ENCODE peak calls at places on chromosomes 6 and 20, in five cellular contexts. Z, P, L, U and N are unnamed samples.

GRCh38 chr6:53896237-53896636 is 101.4 kb downstream of the LRRC1 start:
- DNase-seq in P (no peak), Z (no peak), L (peak), U (no peak), N (no peak)

GRCh38 chr20:16245879-16246278 is 327.4 kb downstream of the KIF16B start:
- DNase-seq in P (no peak), L (no peak), Z (no peak), U (no peak), N (no peak)

GRCh38 chr6:4370066-4370465 is 234.7 kb upstream of the ECI2 start:
- DNase-seq in Z (no peak), P (no peak), U (no peak), L (peak), N (no peak)

GRCh38 chr20:20548527-20549266 is 163.7 kb downstream of the RALGAPA2 start:
- DNase-seq in P (peak), U (no peak), Z (no peak), L (peak), N (no peak)

GRCh38 chr20:31515072-31515774 is 981 bp downstream of the HM13 start:
- DNase-seq in P (no peak), U (no peak), L (no peak), Z (no peak), N (no peak)

GRCh38 chr20:57467742-57468141 is 57.2 kb downstream of the CTCFL start:
- DNase-seq in L (no peak), U (no peak), P (no peak), Z (no peak), N (no peak)

GRCh38 chr20:4545526-4545925 is 176.2 kb upstream of the PRND start:
- DNase-seq in P (no peak), Z (no peak), U (no peak), L (no peak), N (no peak)

GRCh38 chr20:15012551-15012950 is 675.1 kb upstream of the FLRT3 start:
- DNase-seq in L (no peak), Z (no peak), U (no peak), P (no peak), N (no peak)

GRCh38 chr6:50843842-50844241 is 25.2 kb downstream of the TFAP2B start:
- DNase-seq in Z (no peak), U (peak), P (no peak), L (peak), N (no peak)

GRCh38 chr6:55512904-55513303 is 66.1 kb downstream of the HMGCLL1 start:
- DNase-seq in U (no peak), L (no peak), P (no peak), Z (no peak), N (no peak)

GRCh38 chr6:111841822-111842221 is 31.4 kb downstream of the FYN start:
- DNase-seq in Z (no peak), L (peak), P (no peak), U (no peak), N (peak)

GRCh38 chr20:59577037-59577808 is 27.1 kb upstream of the PHACTR3 start:
- DNase-seq in L (no peak), U (no peak), P (no peak), Z (no peak), N (no peak)

GRCh38 chr6:52509281-52510212 is 67.3 kb downstream of the TRAM2 start:
- DNase-seq in U (no peak), P (no peak), Z (no peak), L (no peak), N (no peak)

GRCh38 chr6:155093430-155093829 is 98.3 kb downstream of the TIAM2 start:
- DNase-seq in P (no peak), Z (no peak), L (no peak), U (no peak), N (no peak)

GRCh38 chr6:33904050-33904827 is 100.4 kb upstream of the MLN start:
- DNase-seq in Z (no peak), U (no peak), P (no peak), L (no peak), N (no peak)

GRCh38 chr6:160887616-160888015 is 104.0 kb upstream of the MAP3K4 start:
- DNase-seq in Z (no peak), U (no peak), P (no peak), L (no peak), N (no peak)

GRCh38 chr20:51802170-51802745 is at the start of gene SALL4:
- DNase-seq in Z (no peak), P (peak), U (peak), L (no peak), N (peak)

GRCh38 chr6:8234316-8234715 is 132.0 kb upstream of the EEF1E1 start:
- DNase-seq in Z (no peak), P (peak), L (no peak), U (no peak), N (no peak)

GRCh38 chr20:36097331-36097730 is 57.2 kb upstream of the EPB41L1 start:
- DNase-seq in P (no peak), U (no peak), Z (no peak), L (no peak), N (no peak)

GRCh38 chr6:56529594-56530191 is 113.0 kb downstream of the DST start:
- DNase-seq in L (no peak), U (no peak), P (no peak), Z (no peak), N (no peak)

GRCh38 chr6:160462551-160463109 is 114.5 kb downstream of the SLC22A3 start:
- DNase-seq in U (no peak), L (peak), Z (no peak), P (no peak), N (no peak)

GRCh38 chr6:14811760-14812428 is 434.0 kb upstream of the JARID2 start:
- DNase-seq in U (no peak), P (no peak), L (peak), Z (no peak), N (no peak)

GRCh38 chr6:166910601-166911000 is 45.7 kb downstream of the RNASET2 start:
- DNase-seq in P (no peak), U (no peak), L (peak), Z (no peak), N (no peak)

GRCh38 chr6:33417127-33417902 is 592 bp downstream of the CUTA start:
- DNase-seq in U (peak), L (peak), P (peak), Z (no peak), N (no peak)

GRCh38 chr20:50014570-50015562 is 32.1 kb downstream of the SNAI1 start:
- DNase-seq in L (no peak), P (peak), U (no peak), Z (no peak), N (peak)

GRCh38 chr20:10622657-10623418 is 51.0 kb downstream of the JAG1 start:
- DNase-seq in L (no peak), U (no peak), Z (no peak), P (no peak), N (no peak)

GRCh38 chr6:130886965-130887364 is 59.8 kb downstream of the SMLR1 start:
- DNase-seq in Z (no peak), U (no peak), P (no peak), L (no peak), N (no peak)

GRCh38 chr6:90008908-90009501 is 114.7 kb downstream of the GJA10 start:
- DNase-seq in L (peak), U (no peak), Z (no peak), P (no peak), N (no peak)

GRCh38 chr20:58693226-58694006 is 816 bp downstream of the NPEPL1 start:
- DNase-seq in Z (no peak), L (no peak), P (no peak), U (peak), N (no peak)

GRCh38 chr20:17650301-17650761 is 31.7 kb downstream of the RRBP1 start:
- DNase-seq in L (no peak), P (no peak), Z (no peak), U (no peak), N (no peak)

GRCh38 chr6:170116643-170117042 is 174.2 kb downstream of the DLL1 start:
- DNase-seq in U (peak), L (no peak), P (no peak), Z (no peak), N (no peak)

GRCh38 chr6:27593200-27593818 is 120.4 kb upstream of the ZNF184 start:
- DNase-seq in Z (no peak), P (no peak), U (no peak), L (peak), N (no peak)

GRCh38 chr6:140050232-140050995 is 676.0 kb upstream of the CITED2 start:
- DNase-seq in P (peak), U (no peak), Z (no peak), L (peak), N (no peak)

GRCh38 chr6:1962201-1962600 is 283.2 kb downstream of the GMDS start:
- DNase-seq in L (peak), Z (no peak), P (no peak), U (no peak), N (no peak)

GRCh38 chr6:69913361-69913760 is 47.0 kb downstream of the COL19A1 start:
- DNase-seq in Z (no peak), U (no peak), L (no peak), P (no peak), N (no peak)

GRCh38 chr6:157898169-157898568 is 75.1 kb downstream of the SNX9 start:
- DNase-seq in Z (no peak), L (no peak), U (no peak), P (no peak), N (no peak)

GRCh38 chr6:1377526-1378223 is 11.7 kb upstream of the FOXF2 start:
- DNase-seq in U (no peak), Z (no peak), P (no peak), L (no peak), N (no peak)

GRCh38 chr6:77273929-77274328 is 189.4 kb downstream of the HTR1B start:
- DNase-seq in L (no peak), P (no peak), U (no peak), Z (no peak), N (no peak)

DNA sequence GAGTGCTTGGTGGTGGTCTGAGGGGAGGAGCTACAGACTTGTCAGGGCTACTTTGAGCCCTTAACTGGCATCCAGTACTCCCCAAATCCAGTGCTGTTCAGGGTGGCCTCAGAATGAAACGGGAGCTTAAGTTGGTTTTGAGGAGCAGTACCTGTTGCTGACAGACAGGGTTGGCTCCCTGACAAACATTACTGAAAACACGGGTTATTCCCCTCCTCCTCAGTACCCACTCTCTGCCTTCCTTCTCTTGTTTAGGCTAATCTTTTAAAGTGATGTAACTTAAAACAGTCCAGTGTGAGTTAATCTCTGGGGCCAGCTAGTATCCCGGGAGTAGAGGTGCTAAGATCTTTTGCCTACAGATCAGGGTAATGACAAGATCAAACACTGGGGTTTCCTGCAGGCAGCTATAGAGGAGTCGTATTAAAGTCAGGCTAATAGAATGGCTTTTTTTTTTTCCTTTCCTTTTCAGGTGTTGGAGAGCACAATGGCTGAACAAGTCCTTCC is 3.7 kb downstream of the TNFAIP3 start:
- DNase-seq in P (no peak), Z (no peak), U (no peak), L (peak), N (no peak)
- TF ChIP-seq CTCF in P (no peak), Z (no peak), U (peak), L (peak), N (peak)

DNA sequence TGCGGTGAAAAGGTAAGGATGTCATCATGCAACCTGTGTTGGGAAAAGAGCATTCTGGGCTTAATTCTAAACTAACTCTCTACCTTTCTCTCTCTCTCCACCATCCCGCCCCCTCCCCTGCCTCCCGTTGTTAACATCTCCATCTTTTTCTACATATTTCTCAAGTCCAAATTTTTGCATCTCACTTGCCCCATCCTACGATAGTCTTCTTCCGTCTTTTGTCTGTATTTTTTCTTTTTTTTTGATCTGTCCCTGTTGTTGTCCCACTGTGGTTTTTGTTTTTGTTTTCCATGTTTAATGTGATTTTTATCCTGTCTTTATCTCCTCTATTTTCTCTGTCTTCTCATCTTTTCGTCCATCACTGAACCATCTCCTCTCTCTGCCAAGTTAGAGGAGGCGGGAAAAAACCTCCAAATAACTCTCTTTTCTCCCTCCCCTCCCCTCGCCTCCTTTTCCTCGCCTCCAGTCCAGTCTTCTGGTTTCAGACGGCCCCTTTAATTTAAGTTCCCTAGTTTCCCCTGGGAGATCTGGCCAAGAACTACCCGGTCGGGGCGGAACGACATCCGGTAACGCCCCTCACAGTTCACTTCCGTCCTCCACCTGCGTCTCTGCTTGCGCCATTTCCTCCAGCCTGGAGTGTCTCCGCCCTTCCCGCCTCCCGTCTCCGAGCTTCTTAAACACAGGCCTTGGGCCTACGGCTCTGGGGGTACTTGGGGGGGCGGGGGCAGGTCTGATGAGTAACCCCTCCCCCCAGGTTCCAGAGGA is at the start of gene NFKBIL1:
- DNase-seq in U (peak), Z (peak), L (peak), P (peak), N (peak)
- TF ChIP-seq CTCF in U (no peak), Z (no peak), L (no peak), P (no peak), N (no peak)

GRCh38 chr6:30071081-30071818 is 4.3 kb downstream of the PPP1R11 start:
- DNase-seq in P (peak), U (peak), Z (no peak), L (no peak), N (peak)
- TF ChIP-seq CTCF in P (no peak), U (peak), Z (no peak), L (no peak), N (no peak)

DNA sequence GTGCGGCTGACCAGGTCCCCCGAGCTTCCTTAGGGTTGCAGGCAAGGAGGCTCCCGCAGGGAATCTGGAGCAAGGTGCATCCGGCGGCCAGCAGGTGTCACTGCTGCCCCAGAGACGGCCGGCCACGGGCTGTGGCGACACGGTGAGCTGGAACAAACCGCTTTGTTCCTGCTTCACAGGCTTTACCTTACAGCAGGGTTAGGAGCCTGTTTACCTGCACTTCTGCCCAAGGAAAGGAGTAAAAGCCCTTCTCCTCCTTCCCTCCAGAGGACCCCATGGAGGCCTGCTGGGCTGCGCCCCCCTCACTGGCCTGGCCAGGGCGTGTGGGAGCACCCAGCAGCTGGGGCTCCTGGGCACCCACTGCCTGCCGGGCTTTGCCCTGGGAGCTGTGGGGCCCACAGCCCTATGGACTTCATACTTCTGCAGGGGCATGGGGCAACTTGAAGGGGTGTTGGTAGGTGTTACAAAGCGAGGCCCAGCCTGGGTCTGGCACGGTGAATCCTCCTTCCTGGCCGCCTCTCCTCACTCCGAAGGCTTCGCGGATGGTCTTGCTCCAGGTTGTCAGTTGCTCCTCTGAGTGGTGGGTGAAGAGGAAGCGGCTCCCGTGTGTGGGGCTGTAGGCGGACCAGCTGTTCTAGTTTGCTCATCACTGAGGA is 88.4 kb downstream of the CDC5L start:
- DNase-seq in U (peak), P (peak), L (peak), Z (peak), N (peak)
- TF ChIP-seq CTCF in U (peak), P (peak), L (peak), Z (peak), N (peak)

DNA sequence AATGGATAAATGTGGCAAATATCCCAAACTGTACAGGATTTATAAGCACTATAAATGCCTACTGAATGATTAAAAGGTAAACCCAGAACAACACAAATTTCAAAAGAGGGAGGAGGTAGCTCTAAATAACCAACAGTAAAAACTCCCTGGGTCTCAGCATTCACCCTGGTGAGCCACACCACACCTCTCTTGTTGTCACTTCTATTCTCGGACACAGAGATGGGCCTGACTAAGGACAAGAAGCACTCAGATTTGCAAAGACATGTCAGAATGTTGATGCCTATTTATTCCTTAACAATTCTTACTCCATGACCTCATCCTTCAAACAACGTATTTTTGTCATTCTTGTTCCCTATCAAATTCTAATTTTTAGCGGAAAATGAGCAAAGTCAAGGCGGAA is 14.7 kb downstream of the TNFRSF21 start:
- DNase-seq in Z (no peak), L (peak), U (no peak), P (no peak), N (no peak)
- TF ChIP-seq CTCF in Z (no peak), L (no peak), U (no peak), P (no peak), N (no peak)

GRCh38 chr20:63178445-63178818 is 37.5 kb downstream of the YTHDF1 start:
- DNase-seq in L (no peak), Z (no peak), P (no peak), U (peak), N (no peak)

GRCh38 chr20:63176035-63176434 is 39.9 kb downstream of the YTHDF1 start:
- DNase-seq in L (no peak), Z (no peak), U (no peak), P (peak), N (no peak)

GRCh38 chr20:63176448-63177133 is 39.3 kb downstream of the YTHDF1 start:
- DNase-seq in L (no peak), Z (no peak), U (peak), P (no peak), N (no peak)

GRCh38 chr20:63177785-63178444 is 38.0 kb downstream of the YTHDF1 start:
- DNase-seq in L (peak), P (no peak), Z (no peak), U (no peak), N (no peak)

GRCh38 chr20:63177134-63177784 is 38.7 kb downstream of the YTHDF1 start:
- DNase-seq in U (no peak), P (peak), L (peak), Z (no peak), N (no peak)
- TF ChIP-seq CTCF in U (peak), P (no peak), L (no peak), Z (no peak), N (peak)

DNA sequence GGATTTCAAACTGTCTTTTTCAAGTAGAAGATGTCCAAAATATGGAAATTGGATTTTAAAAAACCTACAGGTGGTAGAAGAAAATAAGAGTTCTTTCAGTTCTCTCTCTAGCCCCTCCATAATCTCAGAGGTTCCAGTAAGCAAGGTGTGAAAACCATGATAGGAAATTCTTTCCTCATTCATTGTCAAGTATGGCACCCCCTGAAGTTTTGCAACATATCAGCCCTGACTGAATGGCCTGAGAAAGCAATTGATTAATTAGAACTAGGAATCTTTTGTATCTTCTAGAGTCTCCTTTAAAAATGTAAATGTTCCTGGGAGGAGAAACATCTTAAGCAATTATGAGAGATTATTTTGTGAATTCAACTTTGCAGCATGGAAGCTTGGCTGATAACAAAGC is 198.7 kb upstream of the STXBP5 start:
- DNase-seq in Z (no peak), U (peak), P (no peak), L (no peak), N (no peak)
- TF ChIP-seq CTCF in Z (no peak), U (peak), P (no peak), L (no peak), N (peak)

DNA sequence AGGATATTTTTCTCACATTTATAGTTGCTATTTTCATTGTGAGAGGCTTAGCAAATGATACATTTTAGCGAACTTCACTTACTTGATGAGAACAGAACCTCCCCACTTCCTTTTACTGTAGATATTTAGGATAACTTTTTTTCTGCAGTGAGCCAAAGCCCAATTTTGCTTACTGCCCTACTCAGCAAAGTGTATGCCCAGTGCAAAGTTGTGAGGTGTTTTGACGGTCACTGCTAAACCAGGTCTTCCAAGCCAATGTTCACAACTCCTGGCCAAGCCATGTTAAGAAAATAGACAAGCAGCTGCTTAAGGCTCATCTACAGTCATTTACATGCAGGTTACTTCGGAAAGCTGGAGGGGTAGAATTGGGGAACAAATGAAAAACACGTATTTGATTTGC is 144.8 kb downstream of the ADGRG6 start:
- DNase-seq in L (no peak), U (no peak), P (no peak), Z (no peak), N (no peak)
- TF ChIP-seq CTCF in L (no peak), U (no peak), P (no peak), Z (no peak), N (no peak)

GRCh38 chr6:107805504-107805903 is 18.6 kb downstream of the SCML4 start:
- DNase-seq in L (no peak), Z (no peak), P (no peak), U (no peak), N (no peak)
- TF ChIP-seq CTCF in L (no peak), Z (no peak), P (no peak), U (no peak), N (no peak)

GRCh38 chr6:36075656-36076055 is 48.0 kb downstream of the MAPK14 start:
- DNase-seq in Z (no peak), U (no peak), L (peak), P (peak), N (no peak)
- TF ChIP-seq CTCF in Z (no peak), U (peak), L (peak), P (peak), N (no peak)